ENCODE peak calls at places on chromosomes 12 and 14, in four cellular contexts. One of them, this sample, is unnamed.

GRCh38 chr14:60656755-60657608 is 7.7 kb upstream of the SIX1 start:
- DNase-seq in HepG2: peak; percentile 58
- DNase-seq in GM12878: peak; percentile 31
- DNase-seq in K562: peak; percentile 10
- DNase-seq in this sample: peak; percentile 87

GRCh38 chr14:74217672-74218448 is 21.4 kb upstream of the VSX2 start:
- DNase-seq in HepG2: peak; percentile 28
- DNase-seq in GM12878: no peak
- DNase-seq in K562: peak; percentile 78
- DNase-seq in this sample: peak; percentile 97

GRCh38 chr14:32078030-32078793 is 1.1 kb downstream of the ARHGAP5 start:
- DNase-seq in GM12878: no peak
- DNase-seq in K562: peak; percentile 31
- DNase-seq in HepG2: peak; percentile 70
- DNase-seq in this sample: no peak

GRCh38 chr12:14207946-14208612 is 157.4 kb upstream of the ATF7IP start:
- DNase-seq in K562: no peak
- DNase-seq in GM12878: no peak
- DNase-seq in HepG2: peak; percentile 25
- DNase-seq in this sample: no peak

GRCh38 chr14:53696217-53696965 is 260.2 kb downstream of the BMP4 start:
- DNase-seq in K562: no peak
- DNase-seq in GM12878: no peak
- DNase-seq in HepG2: peak; percentile 72
- DNase-seq in this sample: no peak

GRCh38 chr12:114355389-114356088 is 50.4 kb downstream of the TBX5 start:
- DNase-seq in GM12878: no peak
- DNase-seq in K562: no peak
- DNase-seq in HepG2: peak; percentile 23
- DNase-seq in this sample: no peak

GRCh38 chr12:80213246-80213645 is 113.9 kb downstream of the OTOGL start:
- DNase-seq in HepG2: no peak
- DNase-seq in K562: no peak
- DNase-seq in GM12878: no peak
- DNase-seq in this sample: no peak

GRCh38 chr14:36556811-36557433 is 25.5 kb downstream of the NKX2-8 start:
- DNase-seq in K562: peak; percentile 56
- DNase-seq in GM12878: no peak
- DNase-seq in HepG2: peak; percentile 45
- DNase-seq in this sample: no peak

GRCh38 chr14:101191086-101191881 is 287.8 kb upstream of the RTL1 start:
- DNase-seq in HepG2: no peak
- DNase-seq in GM12878: no peak
- DNase-seq in K562: no peak
- DNase-seq in this sample: no peak

GRCh38 chr14:90603336-90603735 is 206.5 kb downstream of the CALM1 start:
- DNase-seq in GM12878: no peak
- DNase-seq in K562: no peak
- DNase-seq in HepG2: no peak
- DNase-seq in this sample: no peak

GRCh38 chr12:88142610-88142991 is 494 bp downstream of the TMTC3 start:
- DNase-seq in GM12878: no peak
- DNase-seq in HepG2: peak; percentile 2
- DNase-seq in K562: no peak
- DNase-seq in this sample: no peak

GRCh38 chr14:63050694-63051093 is 5.4 kb upstream of the KCNH5 start:
- DNase-seq in GM12878: no peak
- DNase-seq in K562: no peak
- DNase-seq in HepG2: no peak
- DNase-seq in this sample: no peak

GRCh38 chr14:30915596-30915995 is 41.2 kb downstream of the COCH start:
- DNase-seq in HepG2: no peak
- DNase-seq in GM12878: no peak
- DNase-seq in K562: no peak
- DNase-seq in this sample: no peak

GRCh38 chr12:6182279-6182898 is 17.8 kb upstream of the CD9 start:
- DNase-seq in HepG2: peak; percentile 75
- DNase-seq in GM12878: no peak
- DNase-seq in K562: no peak
- DNase-seq in this sample: no peak

GRCh38 chr14:100528962-100529560 is 58.2 kb downstream of the BEGAIN start:
- DNase-seq in GM12878: no peak
- DNase-seq in HepG2: no peak
- DNase-seq in K562: no peak
- DNase-seq in this sample: no peak

GRCh38 chr12:42854208-42854607 is 264.7 kb upstream of the PRICKLE1 start:
- DNase-seq in GM12878: no peak
- DNase-seq in HepG2: no peak
- DNase-seq in K562: no peak
- DNase-seq in this sample: no peak

GRCh38 chr14:89330236-89331002 is 86.6 kb downstream of the FOXN3 start:
- DNase-seq in GM12878: no peak
- DNase-seq in HepG2: no peak
- DNase-seq in K562: no peak
- DNase-seq in this sample: no peak

GRCh38 chr14:86462193-86462592 is 932.2 kb downstream of the FLRT2 start:
- DNase-seq in HepG2: peak; percentile 40
- DNase-seq in GM12878: no peak
- DNase-seq in K562: no peak
- DNase-seq in this sample: no peak

GRCh38 chr14:99611639-99612038 is 7.6 kb upstream of the CCDC85C start:
- DNase-seq in HepG2: no peak
- DNase-seq in GM12878: no peak
- DNase-seq in K562: no peak
- DNase-seq in this sample: no peak

GRCh38 chr14:91753501-91754128 is 21.7 kb upstream of the CATSPERB start:
- DNase-seq in K562: no peak
- DNase-seq in GM12878: no peak
- DNase-seq in HepG2: no peak
- DNase-seq in this sample: no peak

GRCh38 chr12:19085090-19085489 is 44.4 kb upstream of the PLEKHA5 start:
- DNase-seq in HepG2: no peak
- DNase-seq in GM12878: no peak
- DNase-seq in K562: no peak
- DNase-seq in this sample: no peak

GRCh38 chr12:131829795-131830334 is 1.7 kb downstream of the MMP17 start:
- DNase-seq in K562: no peak
- DNase-seq in HepG2: no peak
- DNase-seq in GM12878: no peak
- DNase-seq in this sample: no peak

GRCh38 chr14:102914474-102915291 is 7.8 kb upstream of the AMN start:
- DNase-seq in GM12878: no peak
- DNase-seq in HepG2: no peak
- DNase-seq in K562: no peak
- DNase-seq in this sample: no peak

GRCh38 chr12:34400986-34401658 is 378.8 kb downstream of the ALG10 start:
- DNase-seq in HepG2: no peak
- DNase-seq in K562: peak; percentile 1
- DNase-seq in GM12878: no peak
- DNase-seq in this sample: peak; percentile 6

GRCh38 chr12:2963154-2963759 is 4.1 kb downstream of the TEAD4 start:
- DNase-seq in GM12878: no peak
- DNase-seq in HepG2: peak; percentile 96
- DNase-seq in K562: no peak
- DNase-seq in this sample: peak; percentile 61

DNA sequence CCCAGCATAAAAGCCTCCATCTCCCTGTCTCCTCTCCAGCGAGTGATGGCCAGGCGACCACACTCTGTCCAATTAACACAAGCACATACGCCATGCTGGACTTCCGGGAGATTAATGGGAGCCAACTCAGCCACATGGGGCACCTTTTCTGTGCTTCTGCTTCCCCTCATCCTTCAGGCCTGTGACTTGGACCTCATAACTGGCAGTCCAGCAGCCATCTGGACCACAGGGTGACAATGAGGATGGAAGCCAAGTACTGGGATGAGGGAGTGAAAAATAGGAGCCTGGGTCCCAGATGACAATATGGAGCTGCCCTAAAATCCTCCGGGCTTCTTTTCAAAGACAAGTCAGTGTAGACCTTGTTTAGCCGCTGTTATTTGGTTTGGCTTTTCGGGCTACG is 12.8 kb downstream of the MAP3K9 start:
- DNase-seq in K562: no peak
- DNase-seq in GM12878: no peak
- DNase-seq in HepG2: no peak
- DNase-seq in this sample: no peak
- TF ChIP-seq SIN3A in K562: no peak
- TF ChIP-seq SIN3A in GM12878: no peak
- TF ChIP-seq SIN3A in HepG2: no peak
- TF ChIP-seq SIN3A in this sample: no peak

GRCh38 chr12:103016381-103016780 is 58.9 kb downstream of the ASCL1 start:
- DNase-seq in GM12878: no peak
- DNase-seq in HepG2: no peak
- DNase-seq in K562: no peak
- DNase-seq in this sample: no peak

GRCh38 chr12:103012884-103013283 is 55.4 kb downstream of the ASCL1 start:
- DNase-seq in HepG2: no peak
- DNase-seq in GM12878: no peak
- DNase-seq in K562: no peak
- DNase-seq in this sample: peak; percentile 23

GRCh38 chr12:103013741-103014140 is 56.3 kb downstream of the ASCL1 start:
- DNase-seq in HepG2: no peak
- DNase-seq in GM12878: no peak
- DNase-seq in K562: no peak
- DNase-seq in this sample: no peak

GRCh38 chr12:103011974-103012763 is 54.7 kb downstream of the ASCL1 start:
- DNase-seq in K562: no peak
- DNase-seq in HepG2: no peak
- DNase-seq in GM12878: no peak
- DNase-seq in this sample: no peak
- TF ChIP-seq CEBPB in K562: no peak
- TF ChIP-seq CEBPB in HepG2: no peak
- TF ChIP-seq CEBPB in GM12878: no peak
- TF ChIP-seq CEBPB in this sample: no peak

DNA sequence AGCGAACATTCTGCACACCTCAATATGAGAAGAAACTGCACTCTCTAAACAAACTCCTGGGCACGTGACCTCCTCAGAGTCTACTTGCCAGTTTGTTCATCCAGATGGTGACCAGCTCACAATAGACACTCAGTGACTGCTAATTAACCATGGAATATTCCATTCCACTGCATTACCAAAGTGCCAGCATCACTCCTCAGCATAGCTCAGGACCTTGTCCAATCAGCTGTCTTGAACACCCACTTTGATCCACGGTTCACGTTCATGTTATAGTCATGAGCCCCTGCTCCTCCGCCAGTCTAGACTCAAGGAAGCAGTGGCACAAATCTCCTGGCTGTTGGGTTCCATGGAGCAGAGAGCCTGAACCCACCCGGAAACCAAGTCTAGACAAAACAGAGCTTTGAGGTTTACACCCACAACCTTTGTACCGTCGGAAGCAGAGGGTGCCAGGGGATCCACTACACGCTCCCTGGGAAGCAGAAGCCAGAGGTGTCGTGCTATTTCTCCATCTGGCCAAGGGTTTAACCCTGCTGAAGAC is 285.3 kb downstream of the ZFP36L1 start:
- DNase-seq in K562: no peak
- DNase-seq in GM12878: no peak
- DNase-seq in HepG2: no peak
- DNase-seq in this sample: no peak
- TF ChIP-seq BRCA1 in K562: no peak
- TF ChIP-seq BRCA1 in GM12878: no peak
- TF ChIP-seq BRCA1 in HepG2: no peak
- TF ChIP-seq BRCA1 in this sample: no peak

GRCh38 chr12:39697108-39697507 is 77.5 kb upstream of the ABCD2 start:
- DNase-seq in K562: no peak
- DNase-seq in GM12878: no peak
- DNase-seq in HepG2: no peak
- DNase-seq in this sample: no peak
- TF ChIP-seq SIN3A in K562: no peak
- TF ChIP-seq SIN3A in GM12878: no peak
- TF ChIP-seq SIN3A in HepG2: no peak
- TF ChIP-seq SIN3A in this sample: no peak

GRCh38 chr14:104514156-104514848 is 65.3 kb upstream of the C14orf180 start:
- DNase-seq in HepG2: no peak
- DNase-seq in K562: no peak
- DNase-seq in GM12878: no peak
- DNase-seq in this sample: no peak
- TF ChIP-seq CEBPB in HepG2: no peak
- TF ChIP-seq CEBPB in K562: no peak
- TF ChIP-seq CEBPB in GM12878: no peak
- TF ChIP-seq CEBPB in this sample: no peak

DNA sequence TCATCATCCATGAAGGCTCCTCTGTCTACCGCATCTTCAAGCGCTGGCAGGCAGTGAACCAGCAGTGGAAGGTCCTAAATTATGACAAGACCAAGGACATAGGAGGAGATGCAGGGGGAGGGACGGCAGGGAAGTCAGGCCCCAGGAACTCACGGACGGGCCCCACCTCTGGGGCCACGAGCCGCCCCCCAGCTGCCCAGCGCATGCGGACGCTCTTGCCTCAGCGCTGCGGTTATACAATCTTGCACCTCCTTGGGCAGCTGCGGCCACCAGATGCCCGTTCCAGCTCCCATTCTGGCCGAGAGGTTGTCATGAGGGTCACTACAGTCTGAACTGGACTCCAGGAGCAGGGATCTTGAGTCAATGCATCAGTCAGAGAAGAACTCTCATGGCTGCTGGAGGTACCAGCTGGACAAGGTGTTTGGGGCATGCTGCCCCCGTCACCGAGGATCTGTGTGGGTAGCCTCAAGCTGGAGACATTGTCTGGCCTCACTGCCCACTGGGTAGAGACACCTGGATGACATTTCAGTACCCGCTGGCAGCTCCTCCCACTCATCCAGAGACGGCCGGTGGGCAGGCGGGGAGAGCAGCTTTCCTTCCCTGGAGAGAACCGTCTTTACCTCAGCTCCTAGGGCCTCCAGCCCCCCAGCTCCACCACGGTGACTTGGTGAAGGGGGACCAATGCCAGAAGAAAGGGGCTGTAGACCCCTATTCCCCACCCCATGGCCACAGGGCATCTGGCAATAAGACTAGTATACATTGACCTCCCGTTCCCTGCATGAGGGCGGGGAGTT is 3.9 kb downstream of the MARCHF9 start:
- DNase-seq in K562: no peak
- DNase-seq in HepG2: no peak
- DNase-seq in GM12878: no peak
- DNase-seq in this sample: no peak
- TF ChIP-seq BRCA1 in K562: no peak
- TF ChIP-seq BRCA1 in HepG2: no peak
- TF ChIP-seq BRCA1 in GM12878: no peak
- TF ChIP-seq BRCA1 in this sample: no peak

GRCh38 chr14:72815459-72815858 is 78.4 kb downstream of the DPF3 start:
- DNase-seq in GM12878: no peak
- DNase-seq in HepG2: no peak
- DNase-seq in K562: no peak
- DNase-seq in this sample: no peak
- TF ChIP-seq SIN3A in GM12878: no peak
- TF ChIP-seq SIN3A in HepG2: no peak
- TF ChIP-seq SIN3A in K562: no peak
- TF ChIP-seq SIN3A in this sample: no peak